ENCODE peak calls at places on chromosome 4, in seven cellular contexts. G, T, Q, V, Y, S and W are unnamed samples.

GRCh38 chr4:40909363-40909876 is 159.7 kb downstream of the NSUN7 start:
- DNase-seq in Y (peak; percentile 84), G (no peak), T (peak; percentile 74), V (peak; percentile 82), Q (no peak), S (no peak), W (no peak)

GRCh38 chr4:152156448-152156847 is 379.4 kb downstream of the FBXW7 start:
- DNase-seq in Y (peak; percentile 7), V (no peak), S (no peak), G (no peak), T (no peak), Q (no peak), W (no peak)

GRCh38 chr4:177190995-177191568 is 118.6 kb upstream of the NEIL3 start:
- DNase-seq in T (peak; percentile 18), Y (peak; percentile 15), G (no peak), Q (no peak), V (peak; percentile 56), S (no peak), W (no peak)

GRCh38 chr4:74669702-74670101 is 124.6 kb downstream of the BTC start:
- DNase-seq in T (no peak), S (no peak), Y (no peak), G (no peak), Q (no peak), V (no peak), W (no peak)

GRCh38 chr4:107624024-107624423 is 96.0 kb downstream of the PAPSS1 start:
- DNase-seq in Y (no peak), T (no peak), S (no peak), V (no peak), G (no peak), Q (no peak), W (no peak)

GRCh38 chr4:48906283-48907173 is at the start of gene OCIAD2:
- DNase-seq in Y (no peak), S (peak; percentile 32), V (peak; percentile 43), Q (peak; percentile 90), G (peak; percentile 68), T (peak; percentile 39), W (no peak)

GRCh38 chr4:717601-718320 is 12.1 kb downstream of the PCGF3 start:
- DNase-seq in Y (no peak), G (no peak), T (no peak), Q (no peak), S (no peak), V (no peak), W (no peak)

GRCh38 chr4:185396724-185397402 is at the start of gene ANKRD37:
- DNase-seq in Q (peak; percentile 74), T (peak; percentile 78), V (peak; percentile 52), G (no peak), S (peak; percentile 27), Y (peak; percentile 39), W (no peak)

GRCh38 chr4:4377683-4378082 is 9.2 kb upstream of the NSG1 start:
- DNase-seq in Q (no peak), S (no peak), T (no peak), V (peak; percentile 54), G (no peak), Y (no peak), W (no peak)

GRCh38 chr4:14929669-14930068 is 72.6 kb upstream of the CPEB2 start:
- DNase-seq in Q (no peak), G (no peak), Y (no peak), T (no peak), S (no peak), V (no peak), W (no peak)
- TF ChIP-seq CTCF in Q (no peak), G (no peak), Y (no peak), T (no peak), S (no peak), V (no peak), W (no peak)

GRCh38 chr4:178296669-178297068 is 854.4 kb upstream of the AGA start:
- DNase-seq in V (no peak), T (no peak), Y (no peak), Q (no peak), S (no peak), G (no peak), W (no peak)
- TF ChIP-seq CTCF in V (no peak), T (no peak), Y (no peak), Q (no peak), S (no peak), G (no peak), W (no peak)

GRCh38 chr4:72531322-72531721 is 37.7 kb downstream of the ADAMTS3 start:
- DNase-seq in V (no peak), Q (no peak), T (no peak), S (no peak), G (no peak), Y (no peak), W (no peak)

GRCh38 chr4:72529144-72529822 is 39.7 kb downstream of the ADAMTS3 start:
- DNase-seq in T (no peak), G (no peak), Q (no peak), S (no peak), V (no peak), Y (no peak), W (no peak)

GRCh38 chr4:72531768-72532290 is 37.2 kb downstream of the ADAMTS3 start:
- DNase-seq in Q (no peak), G (no peak), T (no peak), Y (no peak), S (no peak), V (no peak), W (no peak)

GRCh38 chr4:72525938-72526337 is 43.1 kb downstream of the ADAMTS3 start:
- DNase-seq in S (no peak), V (peak; percentile 44), T (peak; percentile 89), Q (peak; percentile 60), G (peak; percentile 41), Y (no peak), W (peak; percentile 5)

DNA sequence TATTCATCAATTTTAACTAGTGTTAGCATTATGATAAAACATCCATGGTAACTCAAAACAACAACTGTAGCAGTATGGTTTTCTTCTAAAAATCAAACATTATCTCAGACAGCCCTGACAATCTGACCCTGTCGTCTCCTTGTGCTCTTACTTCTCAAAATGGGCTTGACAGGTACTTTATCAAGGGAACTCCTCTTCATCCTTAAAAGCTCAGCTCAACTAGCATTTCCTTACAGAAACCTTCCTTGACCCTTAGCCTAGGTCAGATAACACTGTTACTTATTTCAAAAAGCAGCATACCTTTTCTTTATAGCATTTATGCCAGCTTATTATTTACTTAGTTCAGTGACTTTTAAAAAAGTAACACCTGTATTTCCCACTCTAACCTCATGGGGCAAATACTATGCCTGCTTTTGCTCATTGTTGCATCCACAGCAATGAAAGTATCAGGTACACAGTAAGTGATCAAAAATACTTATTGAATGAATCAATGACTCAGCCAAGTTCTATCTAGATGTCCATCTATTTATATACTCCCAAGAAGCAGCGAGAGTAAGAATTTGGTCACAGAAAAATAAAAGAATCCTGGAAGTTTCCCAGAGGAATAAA is 41.9 kb downstream of the ADAMTS3 start:
- DNase-seq in Q (no peak), T (no peak), V (no peak), Y (no peak), S (no peak), G (no peak), W (no peak)
- TF ChIP-seq CTCF in Q (peak; percentile 11), T (no peak), V (no peak), Y (peak; percentile 24), S (peak; percentile 29), G (peak; percentile 30), W (no peak)

DNA sequence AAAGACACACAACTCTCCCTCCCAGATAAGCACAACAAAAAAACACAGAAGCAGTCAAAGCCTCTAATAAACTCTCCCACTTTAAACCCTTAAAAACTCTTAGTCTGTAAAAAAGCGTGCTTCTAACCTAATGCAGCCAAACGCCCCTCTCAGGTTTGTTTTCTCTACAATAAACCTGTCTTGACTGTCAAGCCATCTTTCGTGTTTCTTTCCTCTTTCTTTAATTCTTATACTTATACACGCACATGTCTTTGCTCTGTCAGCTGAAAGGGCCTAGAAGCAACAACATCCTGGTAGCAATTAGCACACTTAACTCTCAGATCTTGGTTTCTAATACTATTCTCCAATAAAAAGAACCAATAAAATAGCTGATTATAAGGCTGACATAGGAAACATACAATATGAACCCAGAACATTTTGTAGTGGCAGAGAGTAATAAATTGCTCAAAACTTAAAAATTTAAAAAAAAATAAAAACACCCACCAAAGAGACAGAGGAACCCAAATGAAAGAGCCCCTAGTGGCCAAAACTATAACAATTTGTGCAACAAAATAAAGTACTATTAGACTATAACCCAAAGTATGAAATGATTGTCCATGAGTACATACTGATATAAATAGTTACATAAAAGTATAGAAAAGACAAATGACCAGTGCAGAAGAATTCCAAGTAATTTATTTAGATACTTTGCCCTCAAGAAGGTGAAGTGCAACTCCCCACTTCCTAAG is 440.4 kb upstream of the ADGRL3 start:
- DNase-seq in V (no peak), T (no peak), Y (no peak), S (no peak), Q (no peak), G (no peak), W (no peak)
- TF ChIP-seq CTCF in V (peak; percentile 12), T (no peak), Y (peak; percentile 76), S (peak; percentile 51), Q (no peak), G (peak; percentile 72), W (peak; percentile 24)

GRCh38 chr4:6332042-6332668 is 62.5 kb downstream of the WFS1 start:
- DNase-seq in Q (no peak), V (peak; percentile 48), T (peak; percentile 50), G (no peak), Y (no peak), S (peak; percentile 58), W (no peak)
- TF ChIP-seq CTCF in Q (peak; percentile 63), V (peak; percentile 90), T (peak; percentile 93), G (peak; percentile 75), Y (peak; percentile 87), S (peak; percentile 83), W (peak; percentile 86)

DNA sequence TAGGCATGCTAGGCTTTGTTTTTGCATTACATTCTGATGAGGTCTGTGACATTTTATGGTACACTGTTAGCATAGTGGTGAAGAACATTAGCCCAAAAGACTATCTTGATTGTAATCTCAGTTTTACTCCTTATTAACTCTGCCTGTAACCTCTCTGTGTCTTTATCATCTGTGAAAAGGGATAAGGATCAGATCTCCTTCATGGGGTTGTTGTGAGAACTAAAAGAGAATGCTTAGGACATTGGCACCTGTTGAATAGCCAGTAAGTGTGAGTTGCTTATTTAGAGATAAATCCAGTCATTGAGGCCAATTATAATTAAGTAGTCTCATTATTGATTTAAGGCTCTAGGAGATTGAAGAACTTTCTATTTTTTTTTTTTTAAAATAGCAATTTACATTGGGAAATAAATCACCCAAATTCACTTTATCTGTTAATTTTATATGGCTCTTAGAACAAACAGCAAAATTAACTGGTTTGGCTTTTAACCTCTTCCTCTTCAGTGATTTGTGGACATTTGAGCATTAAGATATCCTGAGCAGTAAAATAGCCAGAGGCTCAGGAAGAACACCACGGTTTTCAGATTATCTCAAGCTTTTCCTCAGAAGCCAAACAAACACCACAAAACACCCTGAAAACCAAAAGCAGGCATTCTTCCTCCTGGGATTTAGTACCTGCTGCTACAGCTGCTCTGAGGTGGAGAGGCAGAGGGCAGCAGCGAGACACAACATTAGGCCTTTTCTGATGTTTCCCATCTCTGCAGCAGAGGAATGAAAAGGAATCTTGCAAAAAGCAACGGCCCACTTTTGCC is 192.9 kb downstream of the ARHGAP10 start:
- DNase-seq in G (peak; percentile 48), Y (peak; percentile 14), Q (no peak), S (peak; percentile 10), V (peak; percentile 42), T (peak; percentile 77), W (no peak)
- TF ChIP-seq CTCF in G (no peak), Y (peak; percentile 61), Q (peak; percentile 34), S (peak; percentile 69), V (peak; percentile 55), T (peak; percentile 86), W (peak; percentile 62)

GRCh38 chr4:129362685-129363274 is 266.8 kb downstream of the C4orf33 start:
- DNase-seq in Y (peak; percentile 58), T (peak; percentile 88), Q (no peak), G (peak; percentile 61), V (peak; percentile 83), S (peak; percentile 69), W (peak; percentile 5)
- TF ChIP-seq CTCF in Y (peak; percentile 91), T (peak; percentile 88), Q (peak; percentile 91), G (peak; percentile 84), V (peak; percentile 75), S (peak; percentile 94), W (peak; percentile 85)